ENCODE peak calls at places on chromosomes 4 and X, in ten cellular contexts. U, K, H, N, O, Y, J, C, F and A are unnamed samples.

GRCh38 chr4:153638999-153639398 is 45.1 kb upstream of the TLR2 start:
- DNase-seq in U (no peak), K (no peak), H (no peak), N (no peak), O (no peak), Y (no peak), J (no peak), C (no peak), F (no peak), A (no peak)

GRCh38 chr4:164136181-164136616 is 617.7 kb upstream of the SMIM31 start:
- DNase-seq in U (no peak), K (no peak), H (no peak), N (no peak), O (no peak), Y (peak; percentile 7), J (no peak), C (no peak), F (no peak), A (no peak)

GRCh38 chr4:133160853-133161252 is 11.8 kb downstream of the PCDH10 start:
- DNase-seq in U (no peak), K (no peak), H (no peak), N (no peak), O (no peak), Y (no peak), J (no peak), C (no peak), F (no peak), A (no peak)

GRCh38 chr4:99135541-99136173 is 8.4 kb downstream of the ADH4 start:
- DNase-seq in U (no peak), K (no peak), H (no peak), N (no peak), O (no peak), Y (no peak), J (no peak), C (no peak), F (no peak), A (no peak)

GRCh38 chrX:143837010-143837409 is 46.9 kb upstream of the UBE2NL start:
- DNase-seq in U (no peak), K (no peak), H (no peak), N (no peak), O (no peak), Y (no peak), J (no peak), C (no peak), F (no peak), A (no peak)

GRCh38 chr4:151471728-151472127 is 62.8 kb downstream of the FHIP1A start:
- DNase-seq in U (no peak), K (no peak), H (no peak), N (no peak), O (no peak), Y (no peak), J (no peak), C (no peak), F (no peak), A (no peak)

GRCh38 chrX:110320588-110320987 is 2.7 kb upstream of the AMMECR1 start:
- DNase-seq in U (no peak), K (no peak), H (no peak), N (no peak), O (no peak), Y (no peak), J (no peak), C (no peak), F (no peak), A (no peak)

GRCh38 chrX:109155161-109155560 is 326.7 kb downstream of the GUCY2F start:
- DNase-seq in U (no peak), K (no peak), H (no peak), N (no peak), O (no peak), Y (no peak), J (no peak), C (no peak), F (no peak), A (no peak)

DNA sequence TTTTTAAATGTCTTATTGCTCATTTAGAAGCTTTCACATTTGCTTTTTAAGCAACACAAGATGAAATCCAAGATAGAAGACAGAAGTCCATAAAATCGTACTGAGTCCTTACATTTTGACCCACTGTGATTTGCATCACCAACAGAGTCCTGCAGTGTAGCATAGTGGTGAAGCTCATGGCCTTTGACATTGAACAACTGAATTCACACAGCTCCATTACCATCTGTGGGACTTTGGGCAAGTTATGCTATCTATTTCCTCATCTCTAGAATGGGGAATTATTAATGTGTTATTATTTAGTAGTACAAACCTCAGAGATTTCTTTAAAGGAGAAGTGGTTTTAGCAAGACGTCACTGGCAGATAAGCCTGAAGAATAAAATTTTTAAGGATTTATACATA is 10.7 kb downstream of the GPRIN3 start:
- DNase-seq in U (no peak), K (no peak), H (no peak), N (no peak), O (no peak), Y (no peak), J (no peak), C (no peak), F (no peak), A (no peak)
- H3K4me1 ChIP-seq in U (no peaks in the 10 kb centered on the region), K (no peaks in the 10 kb centered on the region), H (no peaks in the 10 kb centered on the region), N (no peaks in the 10 kb centered on the region), O (peaks cover 21% of the 10 kb centered on the region), Y (peaks cover 18% of the 10 kb centered on the region), J (no peaks in the 10 kb centered on the region), C (no peaks in the 10 kb centered on the region), F (no peaks in the 10 kb centered on the region), A (no peaks in the 10 kb centered on the region)

GRCh38 chrX:39493168-39493567 is 604.6 kb downstream of the BCOR start:
- DNase-seq in U (no peak), K (no peak), H (no peak), N (no peak), O (no peak), Y (no peak), J (no peak), C (no peak), F (no peak), A (no peak)

GRCh38 chrX:39487166-39488006 is 610.4 kb downstream of the BCOR start:
- DNase-seq in U (no peak), K (no peak), H (no peak), N (no peak), O (no peak), Y (no peak), J (no peak), C (no peak), F (no peak), A (no peak)

GRCh38 chrX:39492495-39493162 is 605.1 kb downstream of the BCOR start:
- DNase-seq in U (peak; percentile 88), K (no peak), H (no peak), N (no peak), O (peak; percentile 18), Y (peak; percentile 37), J (no peak), C (no peak), F (peak; percentile 35), A (no peak)

DNA sequence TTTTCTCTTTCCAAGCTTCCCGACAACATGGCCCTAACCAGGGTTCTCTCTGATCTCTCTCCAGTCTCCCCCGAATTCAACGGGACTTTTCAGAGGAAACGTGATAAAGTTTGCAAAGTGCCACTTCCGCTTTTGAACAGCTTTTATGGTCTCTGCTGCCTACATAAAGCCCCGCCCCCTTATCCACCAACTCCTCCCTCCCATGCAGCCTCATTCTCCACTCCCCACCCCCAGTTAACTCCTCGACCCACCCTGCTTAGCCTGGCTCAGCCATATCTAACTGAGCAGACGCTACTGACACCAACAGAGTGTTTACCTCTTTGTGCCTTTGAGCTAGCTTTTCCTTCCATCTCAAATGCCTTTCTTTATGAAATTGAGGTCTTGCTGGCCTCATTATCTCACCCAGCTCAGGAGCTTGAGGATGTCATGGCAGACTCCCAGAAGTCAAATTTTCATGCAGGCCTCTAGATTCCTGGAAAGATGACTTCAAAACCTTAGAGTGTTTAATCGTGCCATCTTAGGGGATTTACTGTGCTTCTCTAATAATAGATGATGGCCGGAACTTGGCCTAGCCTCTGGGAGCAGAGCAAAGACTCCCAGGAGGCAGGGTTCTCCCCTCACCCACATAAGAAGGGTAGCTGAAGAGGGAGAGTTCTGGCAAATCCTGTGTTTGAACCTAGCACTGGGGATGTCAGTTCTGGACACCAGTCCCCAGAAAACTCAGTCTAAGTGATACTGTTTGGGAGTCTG is 606.0 kb downstream of the BCOR start:
- DNase-seq in U (no peak), K (no peak), H (no peak), N (no peak), O (no peak), Y (peak; percentile 36), J (no peak), C (no peak), F (no peak), A (no peak)
- H3K27ac ChIP-seq in U (peak overlapping the region; percentile 62), K (no peak overlapping the region), H (no peak overlapping the region), N (no peak overlapping the region), O (no peak overlapping the region), Y (peak overlapping the region; percentile 56), J (no peak overlapping the region), C (no peak overlapping the region), F (peak overlapping the region; percentile 24), A (no peak overlapping the region)

GRCh38 chrX:43882294-43882681 is at the start of gene MAOB:
- DNase-seq in U (peak; percentile 84), K (peak; percentile 78), H (peak; percentile 18), N (peak; percentile 68), O (peak; percentile 62), Y (peak; percentile 69), J (peak; percentile 66), C (peak; percentile 20), F (peak; percentile 54), A (no peak)

GRCh38 chrX:43876680-43877079 is 5.6 kb downstream of the MAOB start:
- DNase-seq in U (no peak), K (no peak), H (no peak), N (no peak), O (no peak), Y (no peak), J (no peak), C (no peak), F (no peak), A (no peak)

GRCh38 chrX:43878902-43879526 is 3.2 kb downstream of the MAOB start:
- DNase-seq in U (no peak), K (no peak), H (no peak), N (no peak), O (no peak), Y (no peak), J (no peak), C (no peak), F (peak; percentile 55), A (no peak)

GRCh38 chrX:43881410-43882293 is 598 bp downstream of the MAOB start:
- DNase-seq in U (peak; percentile 78), K (peak; percentile 56), H (no peak), N (no peak), O (peak; percentile 15), Y (peak; percentile 24), J (no peak), C (no peak), F (peak; percentile 46), A (no peak)

GRCh38 chrX:43880439-43880838 is 1.8 kb downstream of the MAOB start:
- DNase-seq in U (no peak), K (no peak), H (no peak), N (no peak), O (no peak), Y (no peak), J (no peak), C (no peak), F (no peak), A (no peak)
- H3K4me3 ChIP-seq in U (peak overlapping the region; percentile 56), K (peak overlapping the region; percentile 68), H (no peak overlapping the region), N (peak overlapping the region; percentile 57), O (no peak overlapping the region), Y (no peak overlapping the region), J (no peak overlapping the region), C (no peak overlapping the region), F (peak overlapping the region; percentile 57), A (no peak overlapping the region)

DNA sequence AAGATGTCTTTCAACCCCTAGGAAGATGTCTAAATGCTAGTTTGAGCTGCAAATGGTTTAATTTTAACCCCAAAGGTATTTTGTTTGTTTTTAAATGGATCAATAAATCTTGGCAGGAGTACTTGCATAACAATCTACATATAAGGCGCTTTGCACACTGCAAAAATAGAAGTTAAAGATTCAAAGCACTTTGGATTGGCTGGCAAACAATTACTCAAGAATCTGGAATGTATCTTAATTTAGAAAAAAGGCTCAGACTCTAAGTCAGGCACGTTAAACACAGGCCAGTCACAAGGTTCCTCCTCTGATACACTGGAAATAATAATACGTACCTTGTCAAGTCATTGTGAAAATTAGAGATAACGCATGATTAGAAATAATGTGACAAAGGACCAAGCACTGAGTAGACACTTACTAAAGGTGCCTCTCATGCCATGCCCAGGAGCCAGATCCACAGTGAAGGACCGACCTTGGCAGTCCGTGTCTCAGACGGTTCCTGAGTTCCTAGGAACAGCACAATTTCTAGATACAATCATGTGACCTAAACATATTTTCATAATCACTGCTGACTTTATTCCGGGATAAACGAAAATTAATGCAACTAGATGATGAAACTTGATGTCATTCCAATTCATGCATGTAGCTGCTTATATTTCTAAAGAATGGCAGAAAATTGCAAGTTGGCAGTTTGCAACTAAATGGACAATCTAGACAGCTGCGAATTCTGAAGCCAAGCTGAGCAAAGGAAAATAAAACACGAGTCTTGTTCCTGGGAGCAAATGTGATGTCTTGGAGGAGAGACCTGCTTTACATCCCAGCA is 49.6 kb downstream of the PROM1 start:
- DNase-seq in U (no peak), K (no peak), H (no peak), N (no peak), O (no peak), Y (no peak), J (no peak), C (no peak), F (no peak), A (peak; percentile 9)
- H3K4me1 ChIP-seq in U (no peaks in the 10 kb centered on the region), K (no peaks in the 10 kb centered on the region), H (no peaks in the 10 kb centered on the region), N (peaks cover 5% of the 10 kb centered on the region), O (no peaks in the 10 kb centered on the region), Y (peaks cover 20% of the 10 kb centered on the region), J (no peaks in the 10 kb centered on the region), C (peaks cover 26% of the 10 kb centered on the region), F (no peaks in the 10 kb centered on the region), A (peaks cover 6% of the 10 kb centered on the region)